ENCODE peak calls at places on chromosomes 3 and 15, in six cellular contexts. C, L, Z, M, O and I are unnamed samples.

GRCh38 chr15:73078722-73079121 is 26.5 kb downstream of the NEO1 start:
- DNase-seq in C (no peak), L (no peak), Z (no peak), M (peak), O (peak), I (peak)

GRCh38 chr15:23529891-23530290 is 35.6 kb upstream of the MKRN3 start:
- DNase-seq in C (no peak), L (no peak), Z (no peak), M (no peak), O (no peak), I (no peak)

GRCh38 chr3:151726016-151726415 is 7.7 kb upstream of the AADACL2 start:
- DNase-seq in C (no peak), L (no peak), Z (no peak), M (no peak), O (peak), I (no peak)

GRCh38 chr3:52461874-52462273 is 6.5 kb downstream of the NISCH start:
- DNase-seq in C (no peak), L (no peak), Z (no peak), M (no peak), O (no peak), I (no peak)

GRCh38 chr3:10224794-10225660 is 23.2 kb upstream of the TATDN2 start:
- DNase-seq in C (peak), L (peak), Z (no peak), M (no peak), O (peak), I (peak)

GRCh38 chr15:100777821-100778220 is 101.8 kb upstream of the ALDH1A3 start:
- DNase-seq in C (no peak), L (no peak), Z (no peak), M (no peak), O (no peak), I (no peak)

GRCh38 chr3:180040966-180041365 is 4.2 kb upstream of the PEX5L start:
- DNase-seq in C (no peak), L (no peak), Z (no peak), M (no peak), O (no peak), I (peak)

GRCh38 chr3:87167634-87168456 is 59.3 kb upstream of the CHMP2B start:
- DNase-seq in C (no peak), L (no peak), Z (no peak), M (no peak), O (peak), I (peak)

GRCh38 chr15:100095896-100096600 is 245.7 kb downstream of the ADAMTS17 start:
- DNase-seq in C (no peak), L (no peak), Z (no peak), M (no peak), O (no peak), I (peak)

GRCh38 chr3:139388961-139389551 is 391 bp downstream of the COPB2 start:
- DNase-seq in C (no peak), L (no peak), Z (no peak), M (no peak), O (peak), I (no peak)

GRCh38 chr3:172305552-172305951 is 142.7 kb downstream of the GHSR start:
- DNase-seq in C (no peak), L (no peak), Z (peak), M (no peak), O (peak), I (peak)

GRCh38 chr3:183958775-183959174 is 58.9 kb downstream of the ABCC5 start:
- DNase-seq in C (no peak), L (no peak), Z (no peak), M (no peak), O (no peak), I (peak)

GRCh38 chr3:150081084-150081483 is 110.4 kb upstream of the PFN2 start:
- DNase-seq in C (no peak), L (no peak), Z (peak), M (no peak), O (no peak), I (peak)

GRCh38 chr3:87311309-87311708 is 34.9 kb upstream of the POU1F1 start:
- DNase-seq in C (no peak), L (no peak), Z (no peak), M (no peak), O (no peak), I (peak)

GRCh38 chr15:40330368-40330836 is 6.9 kb downstream of the INAFM2 start:
- DNase-seq in C (no peak), L (no peak), Z (no peak), M (no peak), O (peak), I (no peak)

GRCh38 chr15:28456476-28457395 is 76.0 kb downstream of the GOLGA8G start:
- DNase-seq in C (no peak), L (no peak), Z (no peak), M (no peak), O (no peak), I (no peak)

GRCh38 chr3:138328341-138328740 is 1.3 kb downstream of the NME9 start:
- DNase-seq in C (no peak), L (no peak), Z (no peak), M (no peak), O (peak), I (no peak)

GRCh38 chr3:190053919-190054672 is 66.6 kb downstream of the P3H2 start:
- DNase-seq in C (no peak), L (no peak), Z (no peak), M (no peak), O (peak), I (peak)

GRCh38 chr15:83605595-83605994 is 48.3 kb upstream of the ADAMTSL3 start:
- DNase-seq in C (no peak), L (no peak), Z (no peak), M (no peak), O (no peak), I (no peak)

GRCh38 chr15:78366342-78366741 is 26.2 kb downstream of the CRABP1 start:
- DNase-seq in C (no peak), L (no peak), Z (no peak), M (no peak), O (no peak), I (no peak)

GRCh38 chr3:3699407-3699806 is 99.8 kb upstream of the LRRN1 start:
- DNase-seq in C (no peak), L (no peak), Z (no peak), M (no peak), O (no peak), I (no peak)

GRCh38 chr3:3705090-3705775 is 94.0 kb upstream of the LRRN1 start:
- DNase-seq in C (no peak), L (no peak), Z (no peak), M (no peak), O (no peak), I (no peak)

GRCh38 chr3:3701949-3702348 is 97.3 kb upstream of the LRRN1 start:
- DNase-seq in C (no peak), L (no peak), Z (no peak), M (no peak), O (no peak), I (no peak)

DNA sequence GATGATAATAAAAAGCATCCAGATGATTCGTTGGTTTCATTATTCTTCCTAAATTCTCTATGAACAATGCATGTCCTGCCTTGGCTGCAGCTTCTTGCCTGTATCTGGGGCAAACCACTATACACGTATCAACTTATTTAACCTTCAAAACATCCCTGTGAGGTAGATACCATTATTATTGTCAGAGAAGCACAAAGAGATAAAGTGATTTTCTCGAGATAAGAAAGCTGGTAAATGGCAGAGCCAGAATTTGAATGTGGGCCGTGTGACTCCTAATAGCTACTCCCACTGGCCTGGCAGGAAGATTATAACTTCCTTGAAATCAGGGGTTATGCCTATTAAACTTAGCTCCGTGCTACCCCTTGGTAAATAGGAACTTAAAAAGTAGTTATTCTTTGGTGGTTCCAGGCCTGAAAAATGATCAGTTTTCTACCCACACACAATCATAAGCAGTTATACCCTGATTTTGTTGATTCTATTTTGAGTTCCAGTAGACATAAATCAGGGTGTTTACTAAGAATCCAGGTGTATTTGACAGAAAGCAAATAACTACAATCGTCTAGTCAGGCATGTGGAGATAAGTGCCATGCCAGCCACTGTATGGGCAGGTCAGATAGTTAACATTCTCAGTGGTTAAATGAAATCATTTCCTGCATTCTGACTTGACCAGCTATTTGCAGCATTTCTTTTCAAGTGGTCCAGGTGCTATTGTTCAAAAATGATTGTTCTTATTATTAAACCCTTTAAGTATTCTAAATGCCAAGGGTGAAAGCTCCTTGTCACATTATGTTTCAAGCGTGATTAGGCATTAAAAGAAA is 99.2 kb upstream of the LRRN1 start:
- DNase-seq in C (no peak), L (no peak), Z (peak), M (no peak), O (no peak), I (peak)
- H3K4me3 ChIP-seq in C (no peak), L (no peak), Z (no peak), M (no peak), O (no peak), I (no peak)

GRCh38 chr3:168093790-168094189 is 1.9 kb downstream of the GOLIM4 start:
- DNase-seq in C (no peak), L (no peak), Z (no peak), M (no peak), O (peak), I (no peak)
- H3K4me3 ChIP-seq in C (peak), L (no peak), Z (peak), M (peak), O (peak), I (peak)

DNA sequence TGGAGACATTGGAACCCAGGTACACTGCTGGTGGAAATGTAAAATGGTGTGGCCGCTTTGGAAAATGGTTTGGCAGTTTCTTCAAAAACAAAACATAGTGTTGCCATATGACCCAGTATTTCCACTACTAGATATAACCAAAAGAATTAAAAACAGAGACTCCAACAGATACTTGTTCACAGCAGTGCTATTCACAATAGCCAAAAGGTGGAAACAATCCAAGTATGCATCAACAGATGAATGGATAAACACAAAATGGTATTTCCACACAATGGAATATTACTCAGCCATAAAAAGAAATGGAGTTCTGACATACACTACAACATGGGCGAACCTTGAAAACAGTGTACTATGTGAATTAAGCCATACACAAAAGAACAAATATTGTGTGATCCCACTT is 59.4 kb upstream of the TIMP4 start:
- DNase-seq in C (no peak), L (no peak), Z (no peak), M (no peak), O (peak), I (no peak)
- H3K4me3 ChIP-seq in C (no peak), L (no peak), Z (no peak), M (no peak), O (no peak), I (no peak)

GRCh38 chr3:134794950-134795775 is at the start of gene EPHB1:
- DNase-seq in C (no peak), L (peak), Z (peak), M (peak), O (peak), I (peak)

GRCh38 chr3:134797080-134797801 is 2.2 kb downstream of the EPHB1 start:
- DNase-seq in C (no peak), L (no peak), Z (no peak), M (no peak), O (no peak), I (no peak)

GRCh38 chr3:134794323-134794722 is 737 bp upstream of the EPHB1 start:
- DNase-seq in C (no peak), L (no peak), Z (no peak), M (no peak), O (no peak), I (no peak)

GRCh38 chr3:134796313-134797079 is 1.4 kb downstream of the EPHB1 start:
- DNase-seq in C (no peak), L (no peak), Z (no peak), M (no peak), O (peak), I (peak)

DNA sequence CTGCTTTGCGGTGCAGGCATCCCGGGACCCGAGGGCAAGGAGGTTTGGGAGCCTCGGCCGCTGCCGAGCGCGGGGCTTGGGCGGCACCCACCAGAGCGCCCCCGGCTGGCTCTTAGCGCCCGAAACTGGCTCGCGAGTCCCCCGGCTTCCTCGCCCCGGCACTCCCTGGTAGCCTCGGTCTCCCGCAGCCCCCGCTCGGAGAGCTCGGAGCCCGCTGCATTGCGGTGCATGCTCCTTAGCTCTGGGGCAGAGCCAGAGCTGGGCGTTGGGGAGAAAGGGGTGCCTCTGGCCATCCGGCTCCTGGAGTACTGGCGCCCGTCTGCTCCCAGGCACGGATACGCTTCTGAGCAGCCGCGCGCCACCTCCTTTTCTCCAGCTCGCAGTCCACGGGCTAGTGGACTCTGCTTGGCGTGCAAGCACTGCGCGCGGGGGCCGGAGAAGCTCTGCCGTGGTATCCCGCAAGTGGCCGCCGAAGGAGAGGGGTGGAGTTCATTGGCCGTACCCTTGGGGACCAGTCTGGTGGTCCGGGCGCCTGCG is 784 bp downstream of the EPHB1 start:
- DNase-seq in C (no peak), L (no peak), Z (no peak), M (no peak), O (peak), I (peak)
- H3K4me3 ChIP-seq in C (peak), L (no peak), Z (peak), M (peak), O (peak), I (no peak)